ENCODE peak calls at places on chromosomes 2 and 18, in seven cellular contexts. One of them, this sample, is unnamed.

GRCh38 chr2:55012648-55013484 is 37.4 kb downstream of the RTN4 start:
- DNase-seq in transverse colon: no peak
- DNase-seq in OCI-LY7: no peak
- DNase-seq in endothelial cell: no peak
- DNase-seq in IMR-90: no peak
- DNase-seq in epithelial cell of esophagus: peak
- DNase-seq in endodermal cell: no peak
- DNase-seq in this sample: no peak

GRCh38 chr2:232330068-232330999 is 48.2 kb upstream of the ALPP start:
- DNase-seq in transverse colon: no peak
- DNase-seq in OCI-LY7: no peak
- DNase-seq in endothelial cell: no peak
- DNase-seq in IMR-90: no peak
- DNase-seq in epithelial cell of esophagus: no peak
- DNase-seq in endodermal cell: peak
- DNase-seq in this sample: no peak

GRCh38 chr2:24009680-24010476 is at the start of gene MFSD2B:
- DNase-seq in transverse colon: no peak
- DNase-seq in OCI-LY7: no peak
- DNase-seq in endothelial cell: peak
- DNase-seq in IMR-90: no peak
- DNase-seq in epithelial cell of esophagus: no peak
- DNase-seq in endodermal cell: peak
- DNase-seq in this sample: no peak

GRCh38 chr2:97718942-97719341 is 5.6 kb downstream of the ZAP70 start:
- DNase-seq in transverse colon: no peak
- DNase-seq in OCI-LY7: peak
- DNase-seq in endothelial cell: no peak
- DNase-seq in IMR-90: no peak
- DNase-seq in epithelial cell of esophagus: no peak
- DNase-seq in endodermal cell: no peak
- DNase-seq in this sample: no peak

GRCh38 chr18:55256568-55257289 is 297.5 kb upstream of the CCDC68 start:
- DNase-seq in transverse colon: no peak
- DNase-seq in OCI-LY7: no peak
- DNase-seq in endothelial cell: no peak
- DNase-seq in IMR-90: no peak
- DNase-seq in epithelial cell of esophagus: peak
- DNase-seq in endodermal cell: no peak
- DNase-seq in this sample: no peak

GRCh38 chr2:171083426-171083825 is 77.3 kb downstream of the TLK1 start:
- DNase-seq in transverse colon: no peak
- DNase-seq in OCI-LY7: no peak
- DNase-seq in endothelial cell: no peak
- DNase-seq in IMR-90: no peak
- DNase-seq in epithelial cell of esophagus: no peak
- DNase-seq in endodermal cell: no peak
- DNase-seq in this sample: no peak

GRCh38 chr2:195450537-195451113 is 206.4 kb upstream of the SLC39A10 start:
- DNase-seq in transverse colon: no peak
- DNase-seq in OCI-LY7: no peak
- DNase-seq in endothelial cell: no peak
- DNase-seq in IMR-90: no peak
- DNase-seq in epithelial cell of esophagus: no peak
- DNase-seq in endodermal cell: no peak
- DNase-seq in this sample: no peak

GRCh38 chr2:220198911-220199310 is 571.5 kb downstream of the SLC4A3 start:
- DNase-seq in transverse colon: no peak
- DNase-seq in OCI-LY7: no peak
- DNase-seq in endothelial cell: no peak
- DNase-seq in IMR-90: peak
- DNase-seq in epithelial cell of esophagus: peak
- DNase-seq in endodermal cell: no peak
- DNase-seq in this sample: no peak

GRCh38 chr2:118047273-118047898 is 33.5 kb upstream of the CCDC93 start:
- DNase-seq in transverse colon: no peak
- DNase-seq in OCI-LY7: no peak
- DNase-seq in endothelial cell: no peak
- DNase-seq in IMR-90: peak
- DNase-seq in epithelial cell of esophagus: peak
- DNase-seq in endodermal cell: no peak
- DNase-seq in this sample: no peak

GRCh38 chr2:24863636-24864035 is 56.4 kb downstream of the ADCY3 start:
- DNase-seq in transverse colon: no peak
- DNase-seq in OCI-LY7: no peak
- DNase-seq in endothelial cell: no peak
- DNase-seq in IMR-90: peak
- DNase-seq in epithelial cell of esophagus: no peak
- DNase-seq in endodermal cell: no peak
- DNase-seq in this sample: no peak

GRCh38 chr2:226683196-226683595 is 116.4 kb downstream of the IRS1 start:
- DNase-seq in transverse colon: no peak
- DNase-seq in OCI-LY7: no peak
- DNase-seq in endothelial cell: no peak
- DNase-seq in IMR-90: peak
- DNase-seq in epithelial cell of esophagus: peak
- DNase-seq in endodermal cell: no peak
- DNase-seq in this sample: no peak

GRCh38 chr2:168244318-168244717 is 3.1 kb downstream of the STK39 start:
- DNase-seq in transverse colon: peak
- DNase-seq in OCI-LY7: peak
- DNase-seq in endothelial cell: no peak
- DNase-seq in IMR-90: no peak
- DNase-seq in epithelial cell of esophagus: peak
- DNase-seq in endodermal cell: no peak
- DNase-seq in this sample: peak

GRCh38 chr2:201403904-201404303 is 46.8 kb upstream of the FLACC1 start:
- DNase-seq in transverse colon: no peak
- DNase-seq in OCI-LY7: no peak
- DNase-seq in endothelial cell: no peak
- DNase-seq in IMR-90: peak
- DNase-seq in epithelial cell of esophagus: peak
- DNase-seq in endodermal cell: no peak
- DNase-seq in this sample: no peak

DNA sequence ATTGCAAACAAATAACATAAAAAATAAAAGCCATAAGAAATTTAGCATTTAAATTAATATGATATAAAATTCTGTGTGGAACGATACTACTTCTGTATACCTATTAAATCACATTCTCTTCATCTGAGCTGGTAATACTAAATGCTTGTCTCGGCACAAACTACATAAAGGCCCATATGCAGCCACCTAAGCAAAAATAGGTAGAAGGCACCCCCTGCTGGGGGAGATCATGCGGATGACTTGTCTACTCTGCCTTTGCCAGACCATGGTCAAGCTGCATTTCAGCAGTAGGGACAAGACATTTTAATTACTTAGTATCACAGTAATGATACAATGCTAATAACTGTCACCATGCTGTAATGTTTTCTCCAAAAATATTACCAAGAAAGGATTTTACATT is 108.0 kb downstream of the CDH19 start:
- DNase-seq in transverse colon: peak
- DNase-seq in OCI-LY7: peak
- DNase-seq in endothelial cell: peak
- DNase-seq in IMR-90: no peak
- DNase-seq in epithelial cell of esophagus: peak
- DNase-seq in endodermal cell: peak
- DNase-seq in this sample: no peak
- TF ChIP-seq CTCF in transverse colon: peak
- TF ChIP-seq CTCF in OCI-LY7: peak
- TF ChIP-seq CTCF in endothelial cell: peak
- TF ChIP-seq CTCF in IMR-90: no peak
- TF ChIP-seq CTCF in epithelial cell of esophagus: peak
- TF ChIP-seq CTCF in endodermal cell: peak
- TF ChIP-seq CTCF in this sample: no peak

GRCh38 chr2:20077411-20077940 is 26.0 kb upstream of the LAPTM4A start:
- DNase-seq in transverse colon: no peak
- DNase-seq in OCI-LY7: peak
- DNase-seq in endothelial cell: no peak
- DNase-seq in IMR-90: no peak
- DNase-seq in epithelial cell of esophagus: no peak
- DNase-seq in endodermal cell: no peak
- DNase-seq in this sample: no peak
- TF ChIP-seq CTCF in transverse colon: no peak
- TF ChIP-seq CTCF in OCI-LY7: peak
- TF ChIP-seq CTCF in endothelial cell: no peak
- TF ChIP-seq CTCF in IMR-90: no peak
- TF ChIP-seq CTCF in epithelial cell of esophagus: no peak
- TF ChIP-seq CTCF in endodermal cell: no peak
- TF ChIP-seq CTCF in this sample: no peak

GRCh38 chr2:1541812-1542211 is 128.5 kb downstream of the TPO start:
- DNase-seq in transverse colon: no peak
- DNase-seq in OCI-LY7: no peak
- DNase-seq in endothelial cell: no peak
- DNase-seq in IMR-90: no peak
- DNase-seq in epithelial cell of esophagus: no peak
- DNase-seq in endodermal cell: no peak
- DNase-seq in this sample: no peak

GRCh38 chr2:1539973-1540372 is 126.7 kb downstream of the TPO start:
- DNase-seq in transverse colon: no peak
- DNase-seq in OCI-LY7: no peak
- DNase-seq in endothelial cell: no peak
- DNase-seq in IMR-90: no peak
- DNase-seq in epithelial cell of esophagus: no peak
- DNase-seq in endodermal cell: no peak
- DNase-seq in this sample: no peak

GRCh38 chr2:1539441-1539840 is 126.2 kb downstream of the TPO start:
- DNase-seq in transverse colon: no peak
- DNase-seq in OCI-LY7: no peak
- DNase-seq in endothelial cell: no peak
- DNase-seq in IMR-90: no peak
- DNase-seq in epithelial cell of esophagus: no peak
- DNase-seq in endodermal cell: no peak
- DNase-seq in this sample: no peak

GRCh38 chr2:1540481-1540880 is 127.2 kb downstream of the TPO start:
- DNase-seq in transverse colon: no peak
- DNase-seq in OCI-LY7: no peak
- DNase-seq in endothelial cell: no peak
- DNase-seq in IMR-90: no peak
- DNase-seq in epithelial cell of esophagus: no peak
- DNase-seq in endodermal cell: no peak
- DNase-seq in this sample: no peak

DNA sequence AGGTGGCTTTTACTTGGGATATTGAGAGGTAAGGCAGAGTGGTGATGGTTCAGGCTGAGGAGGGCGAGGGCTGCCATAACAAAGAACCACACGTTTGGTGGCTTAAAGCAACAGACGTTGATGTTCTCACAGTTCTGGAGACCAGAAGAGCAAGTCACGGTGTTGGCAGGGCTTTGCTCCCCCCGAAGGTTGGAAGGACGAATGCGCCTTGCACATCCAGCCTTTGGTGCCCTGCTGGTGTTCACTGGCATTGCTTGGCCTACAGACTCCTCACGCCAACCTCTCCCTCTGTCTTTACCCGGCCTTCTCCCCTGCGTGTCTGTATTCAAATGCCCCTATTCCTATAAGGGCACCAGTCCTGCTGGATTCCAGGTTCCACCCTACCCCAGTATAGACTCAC is 125.4 kb downstream of the TPO start:
- DNase-seq in transverse colon: no peak
- DNase-seq in OCI-LY7: no peak
- DNase-seq in endothelial cell: peak
- DNase-seq in IMR-90: peak
- DNase-seq in epithelial cell of esophagus: peak
- DNase-seq in endodermal cell: peak
- DNase-seq in this sample: no peak
- TF ChIP-seq CTCF in transverse colon: peak
- TF ChIP-seq CTCF in OCI-LY7: no peak
- TF ChIP-seq CTCF in endothelial cell: peak
- TF ChIP-seq CTCF in IMR-90: peak
- TF ChIP-seq CTCF in epithelial cell of esophagus: peak
- TF ChIP-seq CTCF in endodermal cell: peak
- TF ChIP-seq CTCF in this sample: no peak

GRCh38 chr18:9681217-9681616 is 26.9 kb upstream of the RAB31 start:
- DNase-seq in transverse colon: no peak
- DNase-seq in OCI-LY7: no peak
- DNase-seq in endothelial cell: no peak
- DNase-seq in IMR-90: no peak
- DNase-seq in epithelial cell of esophagus: no peak
- DNase-seq in endodermal cell: no peak
- DNase-seq in this sample: no peak

GRCh38 chr18:9684901-9685738 is 23.0 kb upstream of the RAB31 start:
- DNase-seq in transverse colon: no peak
- DNase-seq in OCI-LY7: no peak
- DNase-seq in endothelial cell: no peak
- DNase-seq in IMR-90: peak
- DNase-seq in epithelial cell of esophagus: no peak
- DNase-seq in endodermal cell: no peak
- DNase-seq in this sample: no peak

GRCh38 chr18:9682572-9682971 is 25.5 kb upstream of the RAB31 start:
- DNase-seq in transverse colon: no peak
- DNase-seq in OCI-LY7: no peak
- DNase-seq in endothelial cell: no peak
- DNase-seq in IMR-90: no peak
- DNase-seq in epithelial cell of esophagus: no peak
- DNase-seq in endodermal cell: no peak
- DNase-seq in this sample: no peak

GRCh38 chr18:9688036-9688741 is 19.9 kb upstream of the RAB31 start:
- DNase-seq in transverse colon: no peak
- DNase-seq in OCI-LY7: no peak
- DNase-seq in endothelial cell: no peak
- DNase-seq in IMR-90: peak
- DNase-seq in epithelial cell of esophagus: peak
- DNase-seq in endodermal cell: no peak
- DNase-seq in this sample: no peak

GRCh38 chr18:9683418-9684396 is 24.4 kb upstream of the RAB31 start:
- DNase-seq in transverse colon: no peak
- DNase-seq in OCI-LY7: no peak
- DNase-seq in endothelial cell: peak
- DNase-seq in IMR-90: peak
- DNase-seq in epithelial cell of esophagus: peak
- DNase-seq in endodermal cell: peak
- DNase-seq in this sample: peak
- TF ChIP-seq CTCF in transverse colon: peak
- TF ChIP-seq CTCF in OCI-LY7: no peak
- TF ChIP-seq CTCF in endothelial cell: no peak
- TF ChIP-seq CTCF in IMR-90: peak
- TF ChIP-seq CTCF in epithelial cell of esophagus: peak
- TF ChIP-seq CTCF in endodermal cell: peak
- TF ChIP-seq CTCF in this sample: no peak

GRCh38 chr2:10787176-10787968 is 25.2 kb downstream of the PDIA6 start:
- DNase-seq in transverse colon: peak
- DNase-seq in OCI-LY7: peak
- DNase-seq in endothelial cell: peak
- DNase-seq in IMR-90: no peak
- DNase-seq in epithelial cell of esophagus: peak
- DNase-seq in endodermal cell: peak
- DNase-seq in this sample: no peak
- TF ChIP-seq CTCF in transverse colon: no peak
- TF ChIP-seq CTCF in OCI-LY7: peak
- TF ChIP-seq CTCF in endothelial cell: no peak
- TF ChIP-seq CTCF in IMR-90: no peak
- TF ChIP-seq CTCF in epithelial cell of esophagus: peak
- TF ChIP-seq CTCF in endodermal cell: peak
- TF ChIP-seq CTCF in this sample: no peak

This sample was measured in mucosa of descending colon.